ENCODE peak calls at places on chromosomes 5 and 9, in nine cellular contexts. N is fibroblast of lung, Y is colonic mucosa, H is GM06990, T is uterus, F is testis, S is cardiac muscle cell, E is brain microvascular endothelial cell, M is HCT116. U is an unnamed sample.

GRCh38 chr5:14445581-14446290 is 135.9 kb upstream of the OTULINL start:
- DNase-seq in M (no peak), T (peak), F (peak), N (peak), H (no peak), Y (no peak), S (peak), E (peak), U (peak)

GRCh38 chr5:28914302-28914701 is 1875.9 kb upstream of the CDH9 start:
- DNase-seq in S (no peak), Y (no peak), F (no peak), H (no peak), N (no peak), M (no peak), T (no peak), E (no peak), U (no peak)

GRCh38 chr5:9947944-9948343 is 301.7 kb downstream of the ATPSCKMT start:
- DNase-seq in F (no peak), Y (no peak), H (no peak), T (no peak), M (no peak), N (no peak), S (peak), E (no peak), U (no peak)

GRCh38 chr9:34654317-34655083 is 2.5 kb downstream of the IL11RA start:
- DNase-seq in T (peak), H (no peak), F (peak), E (no peak), Y (peak), S (peak), N (no peak), M (no peak), U (no peak)

GRCh38 chr5:130337179-130337888 is 433.1 kb downstream of the CHSY3 start:
- DNase-seq in N (peak), S (peak), M (no peak), T (no peak), Y (no peak), H (no peak), F (no peak), E (peak), U (no peak)

GRCh38 chr5:168186289-168187074 is 105.0 kb upstream of the WWC1 start:
- DNase-seq in M (no peak), E (no peak), N (peak), T (no peak), H (no peak), Y (no peak), S (peak), F (no peak), U (no peak)

GRCh38 chr5:173315495-173316352 is 12.5 kb downstream of the STC2 start:
- DNase-seq in M (no peak), N (peak), H (no peak), T (peak), E (peak), Y (no peak), F (peak), S (peak), U (peak)

GRCh38 chr5:65818592-65818991 is 96.6 kb downstream of the NLN start:
- DNase-seq in T (no peak), F (no peak), M (no peak), Y (peak), E (no peak), S (no peak), H (no peak), N (no peak), U (no peak)

GRCh38 chr5:171868236-171868635 is 82.6 kb downstream of the SMIM23 start:
- DNase-seq in M (no peak), Y (no peak), T (no peak), N (peak), F (no peak), S (peak), E (peak), H (no peak), U (no peak)

GRCh38 chr9:34431661-34432060 is 26.7 kb downstream of the FAM219A start:
- DNase-seq in Y (no peak), F (no peak), N (no peak), M (no peak), S (no peak), H (no peak), T (no peak), E (no peak), U (no peak)

GRCh38 chr5:39274388-39275085 is 55.2 kb upstream of the FYB1 start:
- DNase-seq in M (no peak), F (no peak), S (peak), E (no peak), Y (no peak), H (peak), T (no peak), N (no peak), U (no peak)

DNA sequence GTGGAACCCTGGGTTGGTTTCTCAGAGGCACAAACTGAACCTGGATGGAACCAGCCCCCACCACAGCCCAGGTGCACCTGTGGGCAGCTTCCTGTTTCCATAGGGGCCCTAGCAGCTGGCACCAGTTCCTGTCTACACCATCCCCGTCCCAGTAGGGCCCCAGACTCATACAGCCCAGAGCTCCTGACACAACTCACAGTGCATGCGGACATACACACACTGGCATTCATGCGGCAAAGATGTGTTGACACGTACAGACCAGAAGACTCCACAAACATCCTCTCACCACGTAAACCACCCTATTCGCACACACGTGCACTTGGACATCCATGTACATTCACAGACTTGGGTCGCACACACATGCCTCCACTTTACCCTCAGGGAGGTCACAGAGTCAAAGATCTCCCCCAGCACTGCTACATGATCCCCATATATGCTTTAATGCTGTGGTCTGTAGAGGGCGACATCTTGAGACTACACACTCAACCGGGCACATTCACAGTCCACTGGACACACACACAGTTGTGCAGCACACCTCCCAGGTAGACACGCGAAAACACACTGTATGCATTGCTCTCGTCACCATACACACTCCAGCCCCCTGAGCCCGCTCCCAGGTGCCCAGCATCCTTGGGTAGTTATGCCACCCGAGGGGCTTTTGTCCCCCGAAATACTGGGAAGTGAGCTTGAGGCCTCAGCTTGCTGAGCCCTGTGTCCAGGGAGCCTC is 22.4 kb downstream of the CXXC5 start:
- DNase-seq in F (peak), H (peak), Y (no peak), N (peak), S (no peak), M (no peak), T (no peak), E (no peak), U (no peak)
- TF ChIP-seq CTCF in F (no peak), H (peak), Y (no peak), N (peak), S (peak), M (peak), T (no peak), E (peak), U (peak)

GRCh38 chr5:134508521-134509195 is 16.8 kb upstream of the JADE2 start:
- DNase-seq in E (no peak), S (no peak), F (no peak), H (no peak), M (no peak), N (no peak), T (no peak), Y (no peak), U (no peak)

GRCh38 chr5:134504629-134505300 is 20.7 kb upstream of the JADE2 start:
- DNase-seq in S (no peak), E (no peak), T (no peak), Y (no peak), F (no peak), N (no peak), H (no peak), M (no peak), U (no peak)

GRCh38 chr5:134509308-134510040 is 16.0 kb upstream of the JADE2 start:
- DNase-seq in T (no peak), H (no peak), N (peak), F (no peak), E (no peak), M (peak), S (peak), Y (no peak), U (no peak)

GRCh38 chr5:134506054-134507039 is 19.1 kb upstream of the JADE2 start:
- DNase-seq in F (peak), H (no peak), N (no peak), E (no peak), Y (peak), T (peak), M (peak), S (peak), U (peak)

GRCh38 chr5:134507495-134507894 is 18.0 kb upstream of the JADE2 start:
- DNase-seq in H (no peak), F (no peak), E (no peak), N (no peak), M (no peak), Y (peak), S (no peak), T (no peak), U (no peak)
- H3K4me3 ChIP-seq in H (no peak), F (no peak), E (no peak), N (no peak), M (no peak), Y (peak), S (no peak), T (no peak), U (no peak)

GRCh38 chr5:137497396-137498290 is 1.5 kb downstream of the SPOCK1 start:
- DNase-seq in E (no peak), Y (no peak), F (peak), S (no peak), T (no peak), H (peak), M (no peak), N (no peak), U (no peak)
- TF ChIP-seq CTCF in E (peak), Y (no peak), F (no peak), S (no peak), T (no peak), H (no peak), M (no peak), N (no peak), U (peak)

GRCh38 chr9:98087420-98088354 is 31.2 kb downstream of the NANS start:
- DNase-seq in E (peak), H (peak), T (no peak), F (peak), N (peak), M (no peak), Y (no peak), S (peak), U (no peak)
- H3K4me3 ChIP-seq in E (peak), H (no peak), T (peak), F (peak), N (peak), M (no peak), Y (no peak), S (no peak), U (no peak)

GRCh38 chr9:88645869-88646204 is 110.9 kb downstream of the NXNL2 start:
- DNase-seq in H (no peak), M (no peak), T (no peak), Y (no peak), E (no peak), N (peak), F (peak), S (no peak), U (no peak)
- TF ChIP-seq CTCF in H (no peak), M (no peak), T (no peak), Y (no peak), E (no peak), N (no peak), F (no peak), S (no peak), U (no peak)

DNA sequence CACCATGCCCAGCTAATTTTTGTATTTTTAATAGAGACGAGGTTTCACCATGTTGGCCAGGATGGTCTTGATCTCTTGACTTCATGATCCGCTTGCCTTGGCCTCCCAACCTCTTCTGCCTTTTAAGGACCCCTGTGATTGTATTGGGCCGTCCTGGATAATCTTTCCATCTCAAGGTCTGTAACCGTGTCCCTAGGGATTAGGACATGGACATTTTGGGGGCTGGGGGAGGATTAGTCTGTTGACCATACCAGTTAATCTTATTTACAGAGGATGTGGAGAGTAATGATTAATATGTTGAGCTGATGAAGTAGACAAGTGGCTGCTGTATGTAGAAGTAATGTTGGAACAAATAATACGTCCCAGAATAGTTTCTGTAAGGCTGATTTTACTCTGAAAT is 23.1 kb downstream of the LNPEP start:
- DNase-seq in Y (no peak), S (no peak), T (no peak), F (no peak), M (no peak), N (no peak), E (no peak), H (no peak), U (no peak)
- H3K4me3 ChIP-seq in Y (no peak), S (no peak), T (no peak), F (no peak), M (no peak), N (no peak), E (no peak), H (peak), U (no peak)

DNA sequence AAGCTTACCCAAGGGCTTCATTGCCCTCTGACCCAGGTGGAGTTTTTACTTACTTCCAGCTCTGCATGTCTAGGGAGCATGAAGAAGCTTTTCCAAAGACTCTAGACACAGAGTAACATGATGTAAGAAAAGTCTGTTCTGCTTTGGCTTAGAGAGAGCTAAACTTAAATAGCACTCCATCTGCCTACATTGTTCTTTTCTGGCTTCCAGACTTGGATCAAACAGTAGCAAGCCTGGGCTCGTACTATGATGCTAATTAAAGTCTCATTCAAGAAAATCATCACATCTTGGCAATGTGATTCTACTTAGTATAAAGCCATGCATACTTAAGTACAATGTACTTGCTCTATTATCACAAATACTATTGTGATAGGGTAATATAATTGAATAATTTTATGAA is 112.2 kb downstream of the SNCAIP start:
- DNase-seq in E (no peak), F (no peak), H (no peak), N (no peak), T (no peak), Y (no peak), M (no peak), S (no peak), U (no peak)
- TF ChIP-seq CTCF in E (no peak), F (no peak), H (no peak), N (no peak), T (no peak), Y (no peak), M (no peak), S (no peak), U (no peak)

GRCh38 chr5:169646856-169647255 is 9.8 kb downstream of the DOCK2 start:
- DNase-seq in E (no peak), Y (no peak), N (no peak), H (peak), M (no peak), F (no peak), T (no peak), S (no peak), U (no peak)
- H3K4me3 ChIP-seq in E (no peak), Y (no peak), N (no peak), H (no peak), M (no peak), F (no peak), T (no peak), S (no peak), U (no peak)

DNA sequence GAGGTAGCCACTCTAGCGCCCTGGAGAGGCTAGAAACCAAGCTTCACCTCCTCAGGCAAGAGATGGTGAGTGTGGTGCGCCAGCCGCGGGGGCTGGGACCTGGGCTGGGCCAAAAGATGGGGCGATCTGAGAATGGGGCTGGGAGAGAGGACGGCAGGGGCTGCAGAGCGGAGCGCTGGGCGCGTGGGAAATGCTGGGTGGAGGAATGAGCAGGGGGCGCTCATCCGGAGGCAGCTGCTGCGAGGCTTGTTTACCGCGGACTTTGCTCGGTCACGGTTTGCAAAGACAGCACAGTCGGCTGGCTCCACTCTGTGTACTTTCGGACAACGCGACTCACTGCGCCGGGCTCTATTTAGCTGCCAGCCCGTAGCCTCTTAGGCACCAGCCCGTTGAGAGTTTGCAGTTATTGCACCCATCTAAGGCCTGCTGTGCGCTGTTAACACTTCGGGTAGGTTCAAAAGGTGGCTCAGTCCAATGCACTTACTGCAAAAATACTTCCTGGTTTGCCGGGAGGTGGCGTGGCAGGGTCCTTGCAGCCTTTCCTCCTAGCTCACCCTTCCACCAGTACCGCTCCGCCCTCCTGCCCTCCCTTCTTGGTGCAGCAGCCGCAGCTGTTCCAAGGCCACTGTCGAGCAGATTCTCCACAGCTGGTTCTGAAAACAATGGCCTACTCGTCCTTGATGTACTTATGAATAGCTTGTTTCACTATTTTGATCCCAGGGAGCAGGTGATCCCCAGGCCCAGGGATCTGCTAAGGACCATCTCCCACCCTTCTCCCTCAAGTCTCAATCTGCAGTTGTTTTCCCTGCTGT is 1.3 kb downstream of the LURAP1L start:
- DNase-seq in H (peak), E (peak), S (peak), F (peak), Y (peak), N (peak), M (peak), T (peak), U (no peak)
- TF ChIP-seq CTCF in H (peak), E (peak), S (peak), F (peak), Y (no peak), N (peak), M (peak), T (peak), U (peak)